ENCODE peak calls at places on chromosome 17, in seven cellular contexts. One of them, this sample, is unnamed.

GRCh38 chr17:36024440-36024839 is 6.7 kb upstream of the CCL23 start:
- DNase-seq in stimulated activated CD8-positive, alpha-beta memory T cell treated with anti-CD3 and anti-CD28 coated beads, Interleukin-4, amount 100 ng/mL, for 1 hour: no peak
- DNase-seq in dermis blood vessel endothelial cell: no peak
- DNase-seq in NCI-H460: no peak
- DNase-seq in NCI-H524: no peak
- DNase-seq in A549: no peak
- DNase-seq in ovary: no peak
- DNase-seq in this sample: no peak

GRCh38 chr17:59001158-59001814 is 105.4 kb downstream of the TRIM37 start:
- DNase-seq in stimulated activated CD8-positive, alpha-beta memory T cell treated with anti-CD3 and anti-CD28 coated beads, Interleukin-4, amount 100 ng/mL, for 1 hour: peak
- DNase-seq in dermis blood vessel endothelial cell: peak
- DNase-seq in NCI-H460: no peak
- DNase-seq in NCI-H524: no peak
- DNase-seq in A549: no peak
- DNase-seq in ovary: no peak
- DNase-seq in this sample: no peak

GRCh38 chr17:39598635-39599005 is 9.1 kb downstream of the NEUROD2 start:
- DNase-seq in stimulated activated CD8-positive, alpha-beta memory T cell treated with anti-CD3 and anti-CD28 coated beads, Interleukin-4, amount 100 ng/mL, for 1 hour: no peak
- DNase-seq in dermis blood vessel endothelial cell: no peak
- DNase-seq in NCI-H460: no peak
- DNase-seq in NCI-H524: peak
- DNase-seq in A549: no peak
- DNase-seq in ovary: no peak
- DNase-seq in this sample: peak

GRCh38 chr17:47864791-47865216 is 13.8 kb upstream of the SP6 start:
- DNase-seq in stimulated activated CD8-positive, alpha-beta memory T cell treated with anti-CD3 and anti-CD28 coated beads, Interleukin-4, amount 100 ng/mL, for 1 hour: no peak
- DNase-seq in dermis blood vessel endothelial cell: no peak
- DNase-seq in NCI-H460: no peak
- DNase-seq in NCI-H524: no peak
- DNase-seq in A549: no peak
- DNase-seq in ovary: no peak
- DNase-seq in this sample: no peak

GRCh38 chr17:69460963-69461922 is 46.7 kb downstream of the MAP2K6 start:
- DNase-seq in stimulated activated CD8-positive, alpha-beta memory T cell treated with anti-CD3 and anti-CD28 coated beads, Interleukin-4, amount 100 ng/mL, for 1 hour: no peak
- DNase-seq in dermis blood vessel endothelial cell: no peak
- DNase-seq in NCI-H460: no peak
- DNase-seq in NCI-H524: no peak
- DNase-seq in A549: no peak
- DNase-seq in ovary: no peak
- DNase-seq in this sample: no peak

GRCh38 chr17:45408611-45409421 is 23.9 kb downstream of the ARHGAP27 start:
- DNase-seq in stimulated activated CD8-positive, alpha-beta memory T cell treated with anti-CD3 and anti-CD28 coated beads, Interleukin-4, amount 100 ng/mL, for 1 hour: no peak
- DNase-seq in dermis blood vessel endothelial cell: no peak
- DNase-seq in NCI-H460: no peak
- DNase-seq in NCI-H524: peak
- DNase-seq in A549: no peak
- DNase-seq in ovary: no peak
- DNase-seq in this sample: no peak

GRCh38 chr17:75643033-75644017 is 10.1 kb downstream of the SMIM5 start:
- DNase-seq in stimulated activated CD8-positive, alpha-beta memory T cell treated with anti-CD3 and anti-CD28 coated beads, Interleukin-4, amount 100 ng/mL, for 1 hour: no peak
- DNase-seq in dermis blood vessel endothelial cell: no peak
- DNase-seq in NCI-H460: no peak
- DNase-seq in NCI-H524: no peak
- DNase-seq in A549: no peak
- DNase-seq in ovary: no peak
- DNase-seq in this sample: no peak

GRCh38 chr17:75093543-75094158 is 5.9 kb downstream of the SLC16A5 start:
- DNase-seq in stimulated activated CD8-positive, alpha-beta memory T cell treated with anti-CD3 and anti-CD28 coated beads, Interleukin-4, amount 100 ng/mL, for 1 hour: no peak
- DNase-seq in dermis blood vessel endothelial cell: no peak
- DNase-seq in NCI-H460: peak
- DNase-seq in NCI-H524: no peak
- DNase-seq in A549: no peak
- DNase-seq in ovary: no peak
- DNase-seq in this sample: no peak

GRCh38 chr17:49195746-49196145 is 14.6 kb downstream of the GNGT2 start:
- DNase-seq in stimulated activated CD8-positive, alpha-beta memory T cell treated with anti-CD3 and anti-CD28 coated beads, Interleukin-4, amount 100 ng/mL, for 1 hour: no peak
- DNase-seq in dermis blood vessel endothelial cell: no peak
- DNase-seq in NCI-H460: no peak
- DNase-seq in NCI-H524: no peak
- DNase-seq in A549: no peak
- DNase-seq in ovary: no peak
- DNase-seq in this sample: no peak

GRCh38 chr17:31329221-31329620 is 7.8 kb upstream of the EVI2A start:
- DNase-seq in stimulated activated CD8-positive, alpha-beta memory T cell treated with anti-CD3 and anti-CD28 coated beads, Interleukin-4, amount 100 ng/mL, for 1 hour: no peak
- DNase-seq in dermis blood vessel endothelial cell: no peak
- DNase-seq in NCI-H460: no peak
- DNase-seq in NCI-H524: no peak
- DNase-seq in A549: no peak
- DNase-seq in ovary: no peak
- DNase-seq in this sample: no peak

GRCh38 chr17:72476575-72476986 is 355.8 kb downstream of the SOX9 start:
- DNase-seq in stimulated activated CD8-positive, alpha-beta memory T cell treated with anti-CD3 and anti-CD28 coated beads, Interleukin-4, amount 100 ng/mL, for 1 hour: no peak
- DNase-seq in dermis blood vessel endothelial cell: no peak
- DNase-seq in NCI-H460: no peak
- DNase-seq in NCI-H524: no peak
- DNase-seq in A549: no peak
- DNase-seq in ovary: no peak
- DNase-seq in this sample: no peak

GRCh38 chr17:72792771-72793170 is 299.7 kb downstream of the SLC39A11 start:
- DNase-seq in stimulated activated CD8-positive, alpha-beta memory T cell treated with anti-CD3 and anti-CD28 coated beads, Interleukin-4, amount 100 ng/mL, for 1 hour: no peak
- DNase-seq in dermis blood vessel endothelial cell: no peak
- DNase-seq in NCI-H460: no peak
- DNase-seq in NCI-H524: no peak
- DNase-seq in A549: no peak
- DNase-seq in ovary: no peak
- DNase-seq in this sample: no peak

GRCh38 chr17:66684716-66685115 is 150.2 kb upstream of the CACNG5 start:
- DNase-seq in stimulated activated CD8-positive, alpha-beta memory T cell treated with anti-CD3 and anti-CD28 coated beads, Interleukin-4, amount 100 ng/mL, for 1 hour: no peak
- DNase-seq in dermis blood vessel endothelial cell: no peak
- DNase-seq in NCI-H460: no peak
- DNase-seq in NCI-H524: no peak
- DNase-seq in A549: no peak
- DNase-seq in ovary: no peak
- DNase-seq in this sample: no peak

GRCh38 chr17:5418858-5419355 is 555 bp downstream of the NUP88 start:
- DNase-seq in stimulated activated CD8-positive, alpha-beta memory T cell treated with anti-CD3 and anti-CD28 coated beads, Interleukin-4, amount 100 ng/mL, for 1 hour: peak
- DNase-seq in dermis blood vessel endothelial cell: peak
- DNase-seq in NCI-H460: no peak
- DNase-seq in NCI-H524: no peak
- DNase-seq in A549: no peak
- DNase-seq in ovary: no peak
- DNase-seq in this sample: no peak

GRCh38 chr17:79836952-79837887 is 2.0 kb downstream of the CBX4 start:
- DNase-seq in stimulated activated CD8-positive, alpha-beta memory T cell treated with anti-CD3 and anti-CD28 coated beads, Interleukin-4, amount 100 ng/mL, for 1 hour: no peak
- DNase-seq in dermis blood vessel endothelial cell: no peak
- DNase-seq in NCI-H460: peak
- DNase-seq in NCI-H524: no peak
- DNase-seq in A549: peak
- DNase-seq in ovary: peak
- DNase-seq in this sample: no peak

GRCh38 chr17:3773511-3773910 is 27.5 kb downstream of the ITGAE start:
- DNase-seq in stimulated activated CD8-positive, alpha-beta memory T cell treated with anti-CD3 and anti-CD28 coated beads, Interleukin-4, amount 100 ng/mL, for 1 hour: no peak
- DNase-seq in dermis blood vessel endothelial cell: no peak
- DNase-seq in NCI-H460: no peak
- DNase-seq in NCI-H524: no peak
- DNase-seq in A549: no peak
- DNase-seq in ovary: no peak
- DNase-seq in this sample: no peak

GRCh38 chr17:2230877-2231276 is 72.7 kb downstream of the SMG6 start:
- DNase-seq in stimulated activated CD8-positive, alpha-beta memory T cell treated with anti-CD3 and anti-CD28 coated beads, Interleukin-4, amount 100 ng/mL, for 1 hour: no peak
- DNase-seq in dermis blood vessel endothelial cell: no peak
- DNase-seq in NCI-H460: no peak
- DNase-seq in NCI-H524: no peak
- DNase-seq in A549: no peak
- DNase-seq in ovary: no peak
- DNase-seq in this sample: no peak

GRCh38 chr17:72697602-72698146 is 394.8 kb downstream of the SLC39A11 start:
- DNase-seq in stimulated activated CD8-positive, alpha-beta memory T cell treated with anti-CD3 and anti-CD28 coated beads, Interleukin-4, amount 100 ng/mL, for 1 hour: no peak
- DNase-seq in dermis blood vessel endothelial cell: no peak
- DNase-seq in NCI-H460: no peak
- DNase-seq in NCI-H524: no peak
- DNase-seq in A549: no peak
- DNase-seq in ovary: no peak
- DNase-seq in this sample: no peak

GRCh38 chr17:73436966-73437365 is 125.2 kb upstream of the CDC42EP4 start:
- DNase-seq in stimulated activated CD8-positive, alpha-beta memory T cell treated with anti-CD3 and anti-CD28 coated beads, Interleukin-4, amount 100 ng/mL, for 1 hour: no peak
- DNase-seq in dermis blood vessel endothelial cell: no peak
- DNase-seq in NCI-H460: no peak
- DNase-seq in NCI-H524: no peak
- DNase-seq in A549: no peak
- DNase-seq in ovary: no peak
- DNase-seq in this sample: no peak

GRCh38 chr17:8057691-8058114 is 18.8 kb downstream of the ALOX15B start:
- DNase-seq in stimulated activated CD8-positive, alpha-beta memory T cell treated with anti-CD3 and anti-CD28 coated beads, Interleukin-4, amount 100 ng/mL, for 1 hour: no peak
- DNase-seq in dermis blood vessel endothelial cell: peak
- DNase-seq in NCI-H460: peak
- DNase-seq in NCI-H524: peak
- DNase-seq in A549: peak
- DNase-seq in ovary: no peak
- DNase-seq in this sample: peak

GRCh38 chr17:14297161-14297851 is 3.6 kb upstream of the HS3ST3B1 start:
- DNase-seq in stimulated activated CD8-positive, alpha-beta memory T cell treated with anti-CD3 and anti-CD28 coated beads, Interleukin-4, amount 100 ng/mL, for 1 hour: no peak
- DNase-seq in dermis blood vessel endothelial cell: peak
- DNase-seq in NCI-H460: no peak
- DNase-seq in NCI-H524: no peak
- DNase-seq in A549: peak
- DNase-seq in ovary: peak
- DNase-seq in this sample: peak

GRCh38 chr17:14198575-14198974 is 38.1 kb downstream of the CDRT15 start:
- DNase-seq in stimulated activated CD8-positive, alpha-beta memory T cell treated with anti-CD3 and anti-CD28 coated beads, Interleukin-4, amount 100 ng/mL, for 1 hour: no peak
- DNase-seq in dermis blood vessel endothelial cell: no peak
- DNase-seq in NCI-H460: no peak
- DNase-seq in NCI-H524: no peak
- DNase-seq in A549: no peak
- DNase-seq in ovary: no peak
- DNase-seq in this sample: no peak

GRCh38 chr17:30290696-30291570 is 811 bp downstream of the BLMH start:
- DNase-seq in stimulated activated CD8-positive, alpha-beta memory T cell treated with anti-CD3 and anti-CD28 coated beads, Interleukin-4, amount 100 ng/mL, for 1 hour: no peak
- DNase-seq in dermis blood vessel endothelial cell: peak
- DNase-seq in NCI-H460: peak
- DNase-seq in NCI-H524: peak
- DNase-seq in A549: peak
- DNase-seq in ovary: peak
- DNase-seq in this sample: peak

GRCh38 chr17:35189291-35189690 is 4.9 kb downstream of the SLC35G3 start:
- DNase-seq in stimulated activated CD8-positive, alpha-beta memory T cell treated with anti-CD3 and anti-CD28 coated beads, Interleukin-4, amount 100 ng/mL, for 1 hour: no peak
- DNase-seq in dermis blood vessel endothelial cell: peak
- DNase-seq in NCI-H460: no peak
- DNase-seq in NCI-H524: no peak
- DNase-seq in A549: no peak
- DNase-seq in ovary: no peak
- DNase-seq in this sample: no peak

GRCh38 chr17:55269894-55270293 is 5.1 kb downstream of the HLF start:
- DNase-seq in stimulated activated CD8-positive, alpha-beta memory T cell treated with anti-CD3 and anti-CD28 coated beads, Interleukin-4, amount 100 ng/mL, for 1 hour: no peak
- DNase-seq in dermis blood vessel endothelial cell: no peak
- DNase-seq in NCI-H460: no peak
- DNase-seq in NCI-H524: no peak
- DNase-seq in A549: no peak
- DNase-seq in ovary: no peak
- DNase-seq in this sample: no peak

GRCh38 chr17:21689604-21690003 is 2.7 kb upstream of the KCNJ18 start:
- DNase-seq in stimulated activated CD8-positive, alpha-beta memory T cell treated with anti-CD3 and anti-CD28 coated beads, Interleukin-4, amount 100 ng/mL, for 1 hour: no peak
- DNase-seq in dermis blood vessel endothelial cell: peak
- DNase-seq in NCI-H460: no peak
- DNase-seq in NCI-H524: no peak
- DNase-seq in A549: peak
- DNase-seq in ovary: peak
- DNase-seq in this sample: no peak

GRCh38 chr17:61065263-61065773 is 334.3 kb upstream of the TBX2 start:
- DNase-seq in stimulated activated CD8-positive, alpha-beta memory T cell treated with anti-CD3 and anti-CD28 coated beads, Interleukin-4, amount 100 ng/mL, for 1 hour: no peak
- DNase-seq in dermis blood vessel endothelial cell: peak
- DNase-seq in NCI-H460: peak
- DNase-seq in NCI-H524: no peak
- DNase-seq in A549: peak
- DNase-seq in ovary: no peak
- DNase-seq in this sample: no peak

GRCh38 chr17:63489291-63489690 is 12.4 kb downstream of the ACE start:
- DNase-seq in stimulated activated CD8-positive, alpha-beta memory T cell treated with anti-CD3 and anti-CD28 coated beads, Interleukin-4, amount 100 ng/mL, for 1 hour: no peak
- DNase-seq in dermis blood vessel endothelial cell: no peak
- DNase-seq in NCI-H460: no peak
- DNase-seq in NCI-H524: peak
- DNase-seq in A549: no peak
- DNase-seq in ovary: no peak
- DNase-seq in this sample: no peak

GRCh38 chr17:79602621-79603020 is 8.2 kb downstream of the RBFOX3 start:
- DNase-seq in stimulated activated CD8-positive, alpha-beta memory T cell treated with anti-CD3 and anti-CD28 coated beads, Interleukin-4, amount 100 ng/mL, for 1 hour: no peak
- DNase-seq in dermis blood vessel endothelial cell: no peak
- DNase-seq in NCI-H460: no peak
- DNase-seq in NCI-H524: no peak
- DNase-seq in A549: no peak
- DNase-seq in ovary: no peak
- DNase-seq in this sample: no peak

GRCh38 chr17:80586464-80587228 is 42.0 kb downstream of the RPTOR start:
- DNase-seq in stimulated activated CD8-positive, alpha-beta memory T cell treated with anti-CD3 and anti-CD28 coated beads, Interleukin-4, amount 100 ng/mL, for 1 hour: no peak
- DNase-seq in dermis blood vessel endothelial cell: no peak
- DNase-seq in NCI-H460: no peak
- DNase-seq in NCI-H524: no peak
- DNase-seq in A549: no peak
- DNase-seq in ovary: no peak
- DNase-seq in this sample: no peak

GRCh38 chr17:2406903-2407790 is 6.3 kb upstream of the MNT start:
- DNase-seq in stimulated activated CD8-positive, alpha-beta memory T cell treated with anti-CD3 and anti-CD28 coated beads, Interleukin-4, amount 100 ng/mL, for 1 hour: no peak
- DNase-seq in dermis blood vessel endothelial cell: peak
- DNase-seq in NCI-H460: peak
- DNase-seq in NCI-H524: no peak
- DNase-seq in A549: peak
- DNase-seq in ovary: peak
- DNase-seq in this sample: no peak

This sample was measured in D341Med.